ENCODE peak calls at places on chromosomes 12 and 14, in nine cellular contexts. Z is stimulated activated CD8-positive, alpha-beta memory T cell treated with anti-CD3 and anti-CD28 coated beads, Interleukin-2, amount 100 ng/mL, for 1 hour; Q is activated naive CD8-positive, alpha-beta T cell treated with anti-CD3 and anti-CD28 coated beads for 36 hours; O is dorsolateral prefrontal cortex; B is NCI-H226; F is astrocyte of the spinal cord; U is KBM-7; T is pancreas; R is C1 segment of cervical spinal cord. E is an unnamed sample.

GRCh38 chr14:69043598-69044267 is 64.6 kb upstream of the ACTN1 start:
- DNase-seq in Z (no peak), Q (no peak), O (no peak), B (no peak), F (peak), U (peak), T (no peak), R (no peak), E (no peak)

GRCh38 chr14:81536125-81536771 is 2.6 kb upstream of the SEL1L start:
- DNase-seq in Z (no peak), Q (no peak), O (no peak), B (no peak), F (no peak), U (no peak), T (no peak), R (no peak), E (no peak)

GRCh38 chr14:85443001-85443400 is 86.9 kb upstream of the FLRT2 start:
- DNase-seq in Z (no peak), Q (no peak), O (no peak), B (no peak), F (no peak), U (no peak), T (no peak), R (no peak), E (no peak)

GRCh38 chr12:112283541-112283940 is 98.7 kb downstream of the HECTD4 start:
- DNase-seq in Z (no peak), Q (no peak), O (no peak), B (no peak), F (no peak), U (no peak), T (no peak), R (no peak), E (no peak)

GRCh38 chr12:115222220-115222619 is 538.2 kb upstream of the TBX3 start:
- DNase-seq in Z (no peak), Q (no peak), O (no peak), B (no peak), F (no peak), U (no peak), T (no peak), R (no peak), E (no peak)

GRCh38 chr12:52942914-52943207 is 6.1 kb upstream of the KRT18 start:
- DNase-seq in Z (no peak), Q (no peak), O (no peak), B (no peak), F (no peak), U (no peak), T (no peak), R (no peak), E (no peak)

GRCh38 chr12:98211914-98212695 is 303.3 kb upstream of the TMPO start:
- DNase-seq in Z (no peak), Q (no peak), O (no peak), B (peak), F (peak), U (no peak), T (peak), R (no peak), E (no peak)

GRCh38 chr12:124513297-124513867 is 54.0 kb downstream of the NCOR2 start:
- DNase-seq in Z (no peak), Q (no peak), O (no peak), B (no peak), F (no peak), U (no peak), T (no peak), R (no peak), E (no peak)

GRCh38 chr12:6996040-6996441 is 22.2 kb downstream of the LPCAT3 start:
- DNase-seq in Z (no peak), Q (no peak), O (no peak), B (peak), F (peak), U (no peak), T (no peak), R (no peak), E (no peak)

GRCh38 chr12:30926243-30927209 is at the start of gene TSPAN11:
- DNase-seq in Z (no peak), Q (peak), O (no peak), B (no peak), F (peak), U (peak), T (no peak), R (no peak), E (no peak)

GRCh38 chr12:91355150-91356006 is 172.8 kb upstream of the DCN start:
- DNase-seq in Z (no peak), Q (peak), O (peak), B (peak), F (peak), U (peak), T (peak), R (peak), E (peak)

GRCh38 chr12:127770123-127770522 is 496.8 kb upstream of the TMEM132C start:
- DNase-seq in Z (no peak), Q (no peak), O (no peak), B (no peak), F (no peak), U (peak), T (no peak), R (no peak), E (no peak)

GRCh38 chr12:132253698-132254480 is 75.5 kb downstream of the GALNT9 start:
- DNase-seq in Z (no peak), Q (no peak), O (no peak), B (no peak), F (no peak), U (no peak), T (no peak), R (no peak), E (no peak)

GRCh38 chr12:132447731-132448452 is 42.1 kb upstream of the FBRSL1 start:
- DNase-seq in Z (no peak), Q (no peak), O (no peak), B (no peak), F (no peak), U (no peak), T (peak), R (no peak), E (no peak)

GRCh38 chr14:104371031-104371430 is 208.5 kb upstream of the C14orf180 start:
- DNase-seq in Z (no peak), Q (no peak), O (no peak), B (no peak), F (no peak), U (no peak), T (peak), R (no peak), E (no peak)

GRCh38 chr14:67446371-67447032 is 34.5 kb upstream of the PLEK2 start:
- DNase-seq in Z (no peak), Q (no peak), O (no peak), B (peak), F (no peak), U (no peak), T (no peak), R (no peak), E (no peak)

GRCh38 chr12:109329710-109330109 is 18.0 kb upstream of the MYO1H start:
- DNase-seq in Z (no peak), Q (no peak), O (no peak), B (no peak), F (no peak), U (no peak), T (no peak), R (no peak), E (no peak)

GRCh38 chr14:22002860-22003284 is 329.3 kb upstream of the OR4E1 start:
- DNase-seq in Z (peak), Q (peak), O (no peak), B (no peak), F (no peak), U (peak), T (no peak), R (no peak), E (peak)

GRCh38 chr12:54373619-54374554 is 9.6 kb upstream of the GPR84 start:
- DNase-seq in Z (no peak), Q (peak), O (no peak), B (no peak), F (no peak), U (no peak), T (no peak), R (no peak), E (no peak)

GRCh38 chr12:131432532-131433260 is 278.2 kb upstream of the SFSWAP start:
- DNase-seq in Z (no peak), Q (no peak), O (no peak), B (no peak), F (no peak), U (peak), T (no peak), R (no peak), E (no peak)

GRCh38 chr14:65803886-65804285 is 391.4 kb downstream of the FUT8 start:
- DNase-seq in Z (no peak), Q (no peak), O (no peak), B (no peak), F (no peak), U (no peak), T (no peak), R (no peak), E (no peak)

GRCh38 chr12:112823582-112824149 is 32.1 kb downstream of the RPH3A start:
- DNase-seq in Z (no peak), Q (no peak), O (no peak), B (no peak), F (no peak), U (no peak), T (no peak), R (no peak), E (no peak)

GRCh38 chr12:112424126-112424525 is 5.4 kb downstream of the PTPN11 start:
- DNase-seq in Z (no peak), Q (no peak), O (no peak), B (no peak), F (no peak), U (no peak), T (no peak), R (no peak), E (no peak)

GRCh38 chr14:75715926-75716780 is 55.1 kb downstream of the TTLL5 start:
- DNase-seq in Z (no peak), Q (no peak), O (no peak), B (no peak), F (peak), U (no peak), T (no peak), R (no peak), E (peak)